ENCODE peak calls at places on chromosomes 5 and 9, in nine cellular contexts. I, P, X, M, J, T, K, O and Z are unnamed samples.

GRCh38 chr5:35709688-35710087 is 92.0 kb downstream of the SPEF2 start:
- DNase-seq in X (no peak), I (no peak), K (no peak), P (no peak), T (no peak), J (no peak), O (no peak), M (no peak), Z (no peak)

GRCh38 chr9:110030632-110031031 is 177.3 kb downstream of the C9orf152 start:
- DNase-seq in T (no peak), J (peak), M (no peak), X (no peak), I (peak), K (peak), O (no peak), P (peak), Z (peak)

GRCh38 chr5:83249156-83249555 is 171.8 kb downstream of the XRCC4 start:
- DNase-seq in O (no peak), J (no peak), P (peak), X (no peak), M (no peak), K (no peak), I (no peak), T (no peak), Z (no peak)

GRCh38 chr5:87099246-87099914 is 168.3 kb upstream of the RASA1 start:
- DNase-seq in I (peak), X (no peak), T (no peak), O (no peak), J (no peak), P (no peak), M (no peak), K (no peak), Z (peak)

GRCh38 chr5:31186672-31187267 is 6.7 kb upstream of the CDH6 start:
- DNase-seq in M (no peak), O (peak), I (peak), X (peak), P (peak), J (peak), K (peak), T (no peak), Z (no peak)

GRCh38 chr9:132631280-132631679 is 38.5 kb downstream of the DDX31 start:
- DNase-seq in T (no peak), O (no peak), M (no peak), J (no peak), X (no peak), I (peak), P (peak), K (no peak), Z (peak)

GRCh38 chr9:92242115-92242778 is 51.2 kb downstream of the IARS1 start:
- DNase-seq in J (peak), T (no peak), X (no peak), O (no peak), K (peak), M (no peak), P (peak), I (peak), Z (peak)

GRCh38 chr5:67355135-67355729 is 158.6 kb upstream of the CD180 start:
- DNase-seq in O (no peak), T (no peak), I (no peak), J (no peak), K (no peak), M (no peak), X (no peak), P (no peak), Z (no peak)

GRCh38 chr9:90476058-90476457 is 166.6 kb downstream of the DIRAS2 start:
- DNase-seq in I (no peak), O (no peak), J (no peak), M (no peak), P (no peak), T (no peak), X (no peak), K (no peak), Z (no peak)

GRCh38 chr5:98605010-98605425 is 168.4 kb upstream of the RGMB start:
- DNase-seq in J (no peak), K (no peak), I (no peak), M (no peak), P (no peak), X (no peak), O (no peak), T (no peak), Z (peak)

GRCh38 chr9:121985792-121986494 is 107.2 kb downstream of the TTLL11 start:
- DNase-seq in X (no peak), M (no peak), I (no peak), P (no peak), J (peak), T (peak), O (no peak), K (peak), Z (peak)

GRCh38 chr5:178433273-178433775 is 156.9 kb downstream of the COL23A1 start:
- DNase-seq in P (no peak), K (no peak), J (no peak), X (no peak), I (no peak), T (no peak), M (no peak), O (no peak), Z (no peak)

GRCh38 chr5:169798906-169799660 is 162.0 kb downstream of the DOCK2 start:
- DNase-seq in J (no peak), P (no peak), K (no peak), O (no peak), M (no peak), X (no peak), T (no peak), I (no peak), Z (no peak)

GRCh38 chr9:93962561-93963440 is 7.6 kb upstream of the BARX1 start:
- DNase-seq in J (peak), K (peak), X (peak), P (peak), M (no peak), O (peak), I (peak), T (peak), Z (peak)

GRCh38 chr5:6188344-6188743 is 190.0 kb downstream of the MED10 start:
- DNase-seq in J (no peak), K (no peak), I (no peak), T (no peak), M (no peak), P (no peak), O (peak), X (peak), Z (no peak)

GRCh38 chr5:32223972-32224608 is 50.0 kb upstream of the GOLPH3 start:
- DNase-seq in T (no peak), M (peak), X (no peak), I (peak), K (peak), O (no peak), J (peak), P (peak), Z (peak)

GRCh38 chr5:15719784-15720183 is 219.8 kb downstream of the FBXL7 start:
- DNase-seq in O (no peak), M (no peak), T (no peak), J (peak), K (peak), I (no peak), P (no peak), X (no peak), Z (no peak)

GRCh38 chr5:132179410-132179809 is 48.2 kb downstream of the P4HA2 start:
- DNase-seq in I (no peak), O (no peak), T (no peak), K (no peak), M (no peak), P (no peak), J (no peak), X (no peak), Z (peak)

GRCh38 chr5:160787247-160787646 is 64.8 kb downstream of the ATP10B start:
- DNase-seq in T (no peak), I (no peak), O (peak), K (peak), X (no peak), J (no peak), M (peak), P (no peak), Z (no peak)

GRCh38 chr5:127306647-127307046 is 16.1 kb downstream of the MEGF10 start:
- DNase-seq in P (no peak), O (no peak), K (no peak), M (no peak), X (no peak), J (no peak), I (no peak), T (no peak), Z (peak)

GRCh38 chr9:122819791-122820489 is 8.4 kb downstream of the PDCL start:
- DNase-seq in K (peak), J (peak), M (no peak), X (no peak), T (no peak), I (no peak), P (no peak), O (no peak), Z (peak)

GRCh38 chr9:121055642-121056143 is 5.6 kb upstream of the C5 start:
- DNase-seq in X (no peak), J (peak), O (peak), P (peak), T (no peak), K (peak), M (no peak), I (no peak), Z (no peak)

GRCh38 chr9:127754099-127754760 is 19.1 kb upstream of the TOR2A start:
- DNase-seq in K (no peak), X (no peak), P (no peak), T (no peak), J (no peak), I (no peak), O (no peak), M (no peak), Z (no peak)

GRCh38 chr5:157864067-157864466 is 5.1 kb upstream of the CLINT1 start:
- DNase-seq in T (no peak), O (peak), X (no peak), J (no peak), K (no peak), I (no peak), P (no peak), M (peak), Z (no peak)

GRCh38 chr9:119844431-119844830 is 475.2 kb upstream of the BRINP1 start:
- DNase-seq in J (no peak), O (no peak), X (no peak), M (no peak), I (no peak), K (no peak), P (no peak), T (no peak), Z (no peak)

GRCh38 chr9:21030389-21031035 is 928 bp downstream of the HACD4 start:
- DNase-seq in X (peak), T (no peak), K (peak), J (peak), M (no peak), P (peak), O (no peak), I (peak), Z (peak)

GRCh38 chr5:92514901-92515300 is 1066.1 kb downstream of the NR2F1-AS1 start:
- DNase-seq in T (no peak), K (no peak), J (no peak), X (no peak), O (no peak), M (no peak), P (no peak), I (no peak), Z (no peak)

GRCh38 chr5:59428391-59428790 is 465.1 kb downstream of the PDE4D start:
- DNase-seq in J (no peak), P (no peak), I (no peak), X (no peak), O (no peak), T (no peak), M (no peak), K (no peak), Z (peak)

DNA sequence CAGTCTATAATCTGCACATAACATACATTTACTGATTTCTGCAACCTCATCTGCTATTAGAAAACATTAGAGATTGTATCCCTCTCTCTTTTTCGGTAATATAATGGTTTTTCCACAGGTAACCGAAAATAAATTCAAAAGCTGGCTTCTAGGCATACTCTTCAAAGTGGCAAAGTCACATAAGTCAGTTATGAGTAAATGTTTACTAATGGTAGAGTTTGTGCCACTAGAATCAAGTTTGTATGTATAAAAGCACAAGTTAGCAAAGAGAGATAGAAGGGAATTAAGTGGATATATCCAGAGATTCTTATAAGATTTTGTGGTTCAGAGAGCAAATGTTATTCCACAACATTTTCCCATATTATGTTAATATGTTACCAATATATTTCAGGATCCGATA is 86.9 kb downstream of the MYO10 start:
- DNase-seq in J (no peak), P (no peak), M (no peak), X (no peak), I (no peak), O (no peak), K (no peak), T (no peak), Z (no peak)
- TF ChIP-seq CTCF in J (no peak), P (no peak), M (no peak), X (no peak), I (no peak), O (no peak), K (no peak), T (no peak), Z (no peak)

GRCh38 chr5:65418661-65419060 is 63.1 kb downstream of the ADAMTS6 start:
- DNase-seq in T (no peak), P (peak), M (no peak), X (no peak), J (peak), O (no peak), K (peak), I (peak), Z (peak)

GRCh38 chr5:65411356-65411755 is 70.4 kb downstream of the ADAMTS6 start:
- DNase-seq in T (no peak), O (no peak), P (no peak), I (no peak), M (no peak), K (no peak), X (no peak), J (no peak), Z (no peak)

GRCh38 chr5:65412842-65413241 is 68.9 kb downstream of the ADAMTS6 start:
- DNase-seq in K (no peak), M (no peak), P (no peak), T (no peak), O (no peak), I (no peak), X (no peak), J (no peak), Z (no peak)
- TF ChIP-seq CTCF in K (no peak), M (no peak), P (no peak), T (no peak), O (no peak), I (no peak), X (no peak), J (no peak), Z (no peak)

GRCh38 chr5:38757451-38758245 is 88.2 kb upstream of the OSMR start:
- DNase-seq in P (no peak), X (no peak), T (no peak), K (peak), I (no peak), J (peak), O (no peak), M (no peak), Z (peak)

GRCh38 chr5:38752622-38753021 is 93.2 kb upstream of the OSMR start:
- DNase-seq in J (no peak), K (no peak), M (no peak), P (no peak), X (no peak), I (no peak), O (no peak), T (no peak), Z (no peak)

GRCh38 chr5:38756068-38756467 is 89.7 kb upstream of the OSMR start:
- DNase-seq in X (no peak), T (no peak), I (no peak), J (no peak), P (peak), M (no peak), K (no peak), O (no peak), Z (no peak)

GRCh38 chr5:38753776-38754175 is 92.0 kb upstream of the OSMR start:
- DNase-seq in I (no peak), T (no peak), M (no peak), O (no peak), P (no peak), X (no peak), K (no peak), J (peak), Z (peak)

DNA sequence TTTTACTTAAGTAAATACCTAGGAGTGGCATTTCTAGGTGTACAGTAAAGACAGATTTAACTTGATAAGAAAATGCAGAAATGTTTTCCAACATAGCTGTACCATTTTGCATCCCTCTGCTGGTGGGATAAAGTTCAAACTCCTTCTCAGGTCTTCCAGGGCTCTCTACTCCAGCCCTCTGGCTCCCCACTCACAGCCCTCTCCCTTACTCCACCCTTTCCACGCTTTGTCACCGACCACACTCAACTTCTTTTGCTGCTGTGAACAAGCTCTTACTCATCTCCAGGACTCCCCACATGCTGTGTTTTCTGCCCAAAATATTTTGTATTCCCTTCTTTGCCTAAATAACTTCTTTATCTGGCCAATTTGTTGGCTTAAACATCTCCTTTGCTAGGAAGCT is 90.6 kb upstream of the OSMR start:
- DNase-seq in P (peak), O (no peak), M (no peak), J (peak), X (no peak), I (peak), T (no peak), K (peak), Z (peak)
- TF ChIP-seq CTCF in P (no peak), O (no peak), M (no peak), J (no peak), X (no peak), I (peak), T (no peak), K (no peak), Z (peak)

GRCh38 chr9:24879591-24879990 is 333.9 kb upstream of the IZUMO3 start:
- DNase-seq in T (no peak), P (no peak), I (no peak), X (no peak), J (no peak), K (no peak), O (no peak), M (no peak), Z (no peak)

GRCh38 chr9:24881361-24881760 is 335.7 kb upstream of the IZUMO3 start:
- DNase-seq in P (no peak), X (no peak), J (no peak), M (no peak), I (no peak), T (no peak), O (no peak), K (no peak), Z (no peak)
- TF ChIP-seq CTCF in P (no peak), X (no peak), J (no peak), M (no peak), I (no peak), T (no peak), O (no peak), K (no peak), Z (no peak)